ENCODE peak calls at places on chromosome 11, in six cellular contexts. M, P, U, H, L and B are unnamed samples.

GRCh38 chr11:114684636-114685035 is 6.3 kb downstream of the NXPE2 start:
- DNase-seq in M (no peak), P (no peak), U (no peak), H (no peak), L (no peak), B (no peak)

GRCh38 chr11:45332486-45332934 is 46.4 kb upstream of the SYT13 start:
- DNase-seq in M (no peak), P (no peak), U (peak), H (peak), L (no peak), B (no peak)

GRCh38 chr11:32434387-32435151 is 770 bp downstream of the WT1 start:
- DNase-seq in M (no peak), P (no peak), U (no peak), H (no peak), L (no peak), B (no peak)

GRCh38 chr11:35579557-35580396 is 38.5 kb upstream of the FJX1 start:
- DNase-seq in M (no peak), P (no peak), U (no peak), H (peak), L (no peak), B (peak)

GRCh38 chr11:72039108-72039850 is 40.6 kb downstream of the IL18BP start:
- DNase-seq in M (peak), P (no peak), U (no peak), H (no peak), L (no peak), B (no peak)

GRCh38 chr11:32426819-32427615 is 8.3 kb downstream of the WT1 start:
- DNase-seq in M (no peak), P (no peak), U (peak), H (no peak), L (no peak), B (no peak)

GRCh38 chr11:296206-296975 is 2.9 kb downstream of the IFITM5 start:
- DNase-seq in M (no peak), P (no peak), U (no peak), H (no peak), L (peak), B (no peak)

GRCh38 chr11:69359735-69360470 is 65.9 kb downstream of the MYEOV start:
- DNase-seq in M (no peak), P (no peak), U (no peak), H (no peak), L (no peak), B (no peak)

GRCh38 chr11:77195071-77195705 is 67.1 kb downstream of the MYO7A start:
- DNase-seq in M (no peak), P (no peak), U (no peak), H (no peak), L (peak), B (no peak)

GRCh38 chr11:75437966-75438659 is 5.1 kb upstream of the KLHL35 start:
- DNase-seq in M (no peak), P (no peak), U (no peak), H (peak), L (no peak), B (no peak)

GRCh38 chr11:65539401-65540289 is 14.8 kb downstream of the SCYL1 start:
- DNase-seq in M (no peak), P (no peak), U (no peak), H (no peak), L (no peak), B (no peak)

GRCh38 chr11:133801356-133801755 is 44.0 kb downstream of the SPATA19 start:
- DNase-seq in M (no peak), P (no peak), U (no peak), H (no peak), L (no peak), B (no peak)

GRCh38 chr11:13238879-13239514 is 38.6 kb upstream of the BMAL1 start:
- DNase-seq in M (no peak), P (no peak), U (peak), H (peak), L (no peak), B (peak)

GRCh38 chr11:20042717-20043392 is 117.4 kb downstream of the DBX1 start:
- DNase-seq in M (no peak), P (no peak), U (no peak), H (no peak), L (no peak), B (no peak)